ENCODE peak calls at places on chromosomes 4 and X, in eight cellular contexts. Y is sciatic nerve; J is cerebellar nuclear complex; N is OCI-M1; M is naive thymus-derived CD8-positive, alpha-beta T cell; Z is hypothalamus; I is GM23338; Q is OCI-LY7. L is an unnamed sample.

GRCh38 chr4:53055274-53055673 is 193.2 kb downstream of the RASL11B start:
- DNase-seq in Y (no peak), J (no peak), N (no peak), M (no peak), Z (no peak), I (no peak), Q (no peak), L (no peak)

GRCh38 chrX:121456315-121456714 is 408.9 kb downstream of the GLUD2 start:
- DNase-seq in Y (no peak), J (no peak), N (no peak), M (no peak), Z (no peak), I (no peak), Q (peak), L (no peak)

GRCh38 chr4:58061967-58062366 is 951.8 kb upstream of the IGFBP7 start:
- DNase-seq in Y (no peak), J (no peak), N (peak), M (no peak), Z (no peak), I (peak), Q (no peak), L (no peak)

GRCh38 chrX:34918856-34919255 is 23.7 kb upstream of the FAM47B start:
- DNase-seq in Y (no peak), J (no peak), N (peak), M (no peak), Z (no peak), I (peak), Q (no peak), L (no peak)

GRCh38 chr4:54852061-54852460 is 194.3 kb downstream of the KIT start:
- DNase-seq in Y (no peak), J (no peak), N (no peak), M (no peak), Z (peak), I (no peak), Q (no peak), L (no peak)

GRCh38 chrX:64975491-64975890 is 759 bp downstream of the ZC4H2 start:
- DNase-seq in Y (no peak), J (no peak), N (no peak), M (peak), Z (peak), I (peak), Q (peak), L (peak)

GRCh38 chr4:1512738-1513660 is 106.8 kb upstream of the NKX1-1 start:
- DNase-seq in Y (no peak), J (no peak), N (no peak), M (peak), Z (no peak), I (peak), Q (no peak), L (no peak)

GRCh38 chrX:128992107-128992971 is 531.0 kb downstream of the SMARCA1 start:
- DNase-seq in Y (no peak), J (no peak), N (no peak), M (no peak), Z (no peak), I (peak), Q (no peak), L (no peak)

GRCh38 chr4:166662266-166662843 is 571.9 kb downstream of the SPOCK3 start:
- DNase-seq in Y (no peak), J (no peak), N (no peak), M (no peak), Z (no peak), I (no peak), Q (peak), L (no peak)

GRCh38 chrX:42176790-42177189 is 253.4 kb upstream of the CASK start:
- DNase-seq in Y (no peak), J (no peak), N (no peak), M (no peak), Z (no peak), I (peak), Q (no peak), L (no peak)

L was measured in CD4-positive, CD25-positive, alpha-beta regulatory T cell.